ENCODE peak calls at places on chromosomes 16 and 17, in four cellular contexts. F is SK-N-DZ, Q is H7, B is H54. G is an unnamed sample.

GRCh38 chr16:3583303-3584038 is 6.3 kb upstream of the NLRC3 start:
- DNase-seq in F (no peak), B (no peak), Q (no peak), G (no peak)

GRCh38 chr17:49388290-49388640 is 26.2 kb upstream of the ZNF652 start:
- DNase-seq in F (no peak), Q (no peak), B (no peak), G (no peak)

GRCh38 chr17:29143894-29144293 is 36.3 kb downstream of the MYO18A start:
- DNase-seq in B (no peak), Q (peak; percentile 67), F (peak; percentile 92), G (peak; percentile 70)

GRCh38 chr17:42289863-42290165 is 1.5 kb downstream of the STAT5A start:
- DNase-seq in B (no peak), Q (no peak), F (no peak), G (no peak)

GRCh38 chr16:85615014-85615851 is 2.1 kb downstream of the GSE1 start:
- DNase-seq in B (no peak), F (peak; percentile 54), Q (peak; percentile 85), G (peak; percentile 82)

GRCh38 chr16:11087691-11088431 is 143.5 kb downstream of the CLEC16A start:
- DNase-seq in B (no peak), F (no peak), Q (peak; percentile 73), G (no peak)

GRCh38 chr16:86351041-86351784 is 159.1 kb upstream of the FOXF1 start:
- DNase-seq in F (no peak), Q (no peak), B (no peak), G (no peak)

GRCh38 chr16:68086336-68086821 is 1.2 kb downstream of the NFATC3 start:
- DNase-seq in F (peak; percentile 37), B (no peak), Q (peak; percentile 44), G (peak; percentile 43)

GRCh38 chr16:48231675-48232214 is 12.4 kb upstream of the LONP2 start:
- DNase-seq in Q (peak; percentile 74), F (no peak), B (peak; percentile 24), G (no peak)

GRCh38 chr17:66593116-66593515 is 241.8 kb upstream of the CACNG5 start:
- DNase-seq in F (no peak), Q (no peak), B (no peak), G (no peak)

GRCh38 chr16:1310832-1311200 is 1.4 kb downstream of the UBE2I start:
- DNase-seq in Q (peak; percentile 73), F (no peak), B (no peak), G (no peak)